ENCODE peak calls at places on chromosomes 1 and 21, in five cellular contexts. R is body of pancreas, F is cardiac muscle cell, H is transverse colon, B is left ventricle myocardium inferior. U is an unnamed sample. For H3K4me1, the result is how much of the 10 kb centered on the place peaks cover.

GRCh38 chr1:25487628-25488027 is 55.8 kb upstream of the LDLRAP1 start:
- DNase-seq in H (no peak), B (no peak), F (no peak), R (no peak), U (no peak)

GRCh38 chr1:26419494-26419893 is 8.9 kb downstream of the LIN28A start:
- DNase-seq in H (no peak), B (no peak), R (no peak), F (no peak), U (no peak)

GRCh38 chr1:28890836-28891235 is 23.5 kb upstream of the EPB41 start:
- DNase-seq in R (no peak), F (no peak), H (no peak), B (no peak), U (no peak)

GRCh38 chr1:224528900-224529299 is 87.2 kb upstream of the CNIH3 start:
- DNase-seq in F (peak), H (no peak), B (no peak), R (peak), U (no peak)

GRCh38 chr1:47786301-47786700 is 210.9 kb downstream of the TRABD2B start:
- DNase-seq in F (no peak), H (no peak), R (no peak), B (no peak), U (no peak)

GRCh38 chr1:53957231-53957818 is 11.2 kb downstream of the LRRC42 start:
- DNase-seq in B (no peak), H (no peak), F (no peak), R (no peak), U (no peak)

GRCh38 chr1:23422955-23423354 is 1.6 kb downstream of the TCEA3 start:
- DNase-seq in R (peak), H (peak), F (no peak), B (no peak), U (no peak)

GRCh38 chr1:178055093-178055492 is 38.8 kb upstream of the RASAL2 start:
- DNase-seq in B (peak), F (peak), R (no peak), H (peak), U (peak)

GRCh38 chr1:32695098-32695904 is 7.3 kb downstream of the SYNC start:
- DNase-seq in F (peak), B (peak), H (peak), R (peak), U (peak)

GRCh38 chr1:91924146-91924545 is 25.1 kb upstream of the BRDT start:
- DNase-seq in F (peak), R (no peak), H (no peak), B (no peak), U (no peak)

GRCh38 chr1:59243978-59244377 is 52.9 kb upstream of the FGGY start:
- DNase-seq in R (no peak), F (no peak), H (no peak), B (no peak), U (no peak)

GRCh38 chr1:55654750-55655149 is 439.6 kb upstream of the USP24 start:
- DNase-seq in B (no peak), F (no peak), H (no peak), R (no peak), U (no peak)

GRCh38 chr21:43361127-43361492 is 65.8 kb downstream of the SIK1 start:
- DNase-seq in H (peak), F (no peak), B (peak), R (no peak), U (peak)

GRCh38 chr1:226064168-226064815 is 1.8 kb downstream of the H3-3A start:
- DNase-seq in B (no peak), R (peak), F (no peak), H (no peak), U (no peak)

GRCh38 chr1:153375511-153375910 is at the start of gene S100A12:
- DNase-seq in B (no peak), F (peak), R (no peak), H (no peak), U (no peak)

GRCh38 chr1:248841702-248842395 is 3.8 kb downstream of the ZNF672 start:
- DNase-seq in B (no peak), H (peak), F (peak), R (peak), U (no peak)

GRCh38 chr1:209926045-209926444 is 12.0 kb upstream of the SYT14 start:
- DNase-seq in H (no peak), B (no peak), F (peak), R (no peak), U (no peak)

GRCh38 chr1:59393211-59394180 is 96.6 kb downstream of the FGGY start:
- DNase-seq in H (peak), R (peak), F (peak), B (peak), U (peak)

GRCh38 chr1:10459185-10459584 is 9.4 kb downstream of the CORT start:
- DNase-seq in F (peak), R (no peak), B (no peak), H (no peak), U (no peak)

GRCh38 chr1:154547333-154547732 is 11.1 kb downstream of the UBE2Q1 start:
- DNase-seq in R (peak), H (no peak), F (no peak), B (no peak), U (no peak)

GRCh38 chr1:116224561-116224960 is 113.4 kb downstream of the MAB21L3 start:
- DNase-seq in H (no peak), F (no peak), B (no peak), R (no peak), U (no peak)

GRCh38 chr1:245875581-245876263 is 631.4 kb downstream of the SMYD3 start:
- DNase-seq in B (no peak), F (no peak), R (no peak), H (no peak), U (no peak)

GRCh38 chr1:11688506-11688905 is 3.0 kb upstream of the DRAXIN start:
- DNase-seq in F (no peak), H (no peak), R (no peak), B (no peak), U (no peak)

GRCh38 chr21:17495680-17496079 is 17.2 kb upstream of the CXADR start:
- DNase-seq in R (no peak), B (no peak), H (no peak), F (peak), U (no peak)

GRCh38 chr1:225424562-225425210 is 3.2 kb downstream of the LBR start:
- DNase-seq in F (peak), R (no peak), H (no peak), B (no peak), U (no peak)

GRCh38 chr1:233254039-233254362 is 41.5 kb downstream of the PCNX2 start:
- DNase-seq in H (no peak), R (no peak), F (no peak), B (no peak), U (no peak)

GRCh38 chr1:240501115-240501514 is 110.8 kb downstream of the GREM2 start:
- DNase-seq in H (no peak), B (no peak), F (no peak), R (no peak), U (no peak)

GRCh38 chr1:227944931-227945890 is 2.5 kb downstream of the WNT9A start:
- DNase-seq in B (no peak), H (no peak), R (peak), F (no peak), U (peak)

GRCh38 chr1:23558872-23559135 is 497 bp downstream of the ID3 start:
- DNase-seq in B (no peak), H (no peak), R (no peak), F (no peak), U (no peak)

GRCh38 chr1:23597635-23598388 is 38.5 kb upstream of the ID3 start:
- DNase-seq in B (no peak), F (no peak), R (no peak), H (no peak), U (no peak)

GRCh38 chr1:186183970-186184628 is 191.0 kb downstream of the TPR start:
- DNase-seq in F (no peak), B (no peak), H (no peak), R (no peak), U (no peak)

GRCh38 chr1:117587479-117588356 is 18.1 kb upstream of the TENT5C start:
- DNase-seq in R (peak), H (no peak), B (no peak), F (no peak), U (no peak)

DNA sequence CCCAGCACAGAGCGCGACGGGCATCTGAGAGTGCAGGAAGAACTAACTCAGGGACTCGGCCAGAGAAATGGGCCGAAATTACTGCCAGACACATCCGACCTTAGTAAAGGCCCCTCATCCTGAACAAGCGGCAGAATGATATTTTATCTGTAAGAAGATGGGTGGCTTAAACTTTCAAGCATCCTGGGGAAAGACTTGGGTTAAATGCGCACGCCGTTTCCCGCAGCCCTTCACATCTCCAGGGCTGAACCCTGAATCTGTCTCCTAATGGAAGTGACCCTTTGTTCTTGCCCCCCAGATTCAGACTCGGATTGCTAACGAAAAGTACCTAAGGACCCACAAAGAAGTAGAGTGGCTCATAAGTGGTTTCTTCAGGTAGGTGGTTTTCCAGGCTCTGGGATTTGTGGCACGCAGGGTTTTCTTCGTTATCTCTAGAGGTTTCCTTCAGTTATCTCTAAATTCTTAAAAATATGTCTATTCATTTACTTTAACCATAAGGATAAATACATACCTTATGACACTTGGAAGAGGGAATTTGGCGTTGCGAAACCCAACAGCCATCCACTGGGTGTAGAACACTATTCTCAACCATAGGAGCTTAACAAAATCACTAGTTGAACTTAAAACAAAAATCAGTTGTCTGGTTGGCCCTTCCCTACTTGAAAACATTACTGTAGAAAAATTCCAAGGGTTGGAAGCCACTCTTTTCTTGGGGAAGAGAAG is 627 bp downstream of the RIIAD1 start:
- DNase-seq in R (no peak), H (no peak), B (no peak), F (peak), U (no peak)
- TF ChIP-seq CTCF in R (no peak), H (no peak), B (no peak), F (no peak), U (no peak)

GRCh38 chr21:38839683-38840286 is 34.1 kb downstream of the ETS2 start:
- DNase-seq in H (no peak), B (no peak), R (no peak), F (peak), U (no peak)
- H3K4me1 ChIP-seq in H (under half), B (under half), R (under half), F (under half), U (under half)

GRCh38 chr21:45455321-45456013 is 50.5 kb downstream of the COL18A1 start:
- DNase-seq in F (peak), B (peak), R (peak), H (no peak), U (peak)

GRCh38 chr21:45457161-45457831 is 52.3 kb downstream of the COL18A1 start:
- DNase-seq in H (no peak), B (no peak), R (no peak), F (no peak), U (peak)

GRCh38 chr21:45456836-45457160 is 51.8 kb downstream of the COL18A1 start:
- DNase-seq in B (no peak), R (no peak), F (no peak), H (no peak), U (no peak)

GRCh38 chr21:45454924-45455315 is 50.0 kb downstream of the COL18A1 start:
- DNase-seq in F (peak), B (peak), R (no peak), H (no peak), U (peak)

GRCh38 chr21:45456014-45456835 is 51.3 kb downstream of the COL18A1 start:
- DNase-seq in H (no peak), R (no peak), F (no peak), B (peak), U (peak)
- H3K27ac ChIP-seq in H (no peak), R (peak), F (no peak), B (peak), U (peak)

GRCh38 chr1:67552336-67552759 is 122.1 kb upstream of the SERBP1 start:
- DNase-seq in R (peak), H (peak), F (no peak), B (no peak), U (peak)
- TF ChIP-seq CTCF in R (no peak), H (no peak), F (no peak), B (no peak), U (peak)

GRCh38 chr21:25733859-25734653 is 648 bp downstream of the ATP5PF start:
- DNase-seq in F (peak), B (no peak), R (no peak), H (no peak), U (no peak)

GRCh38 chr21:25734654-25735220 is at the start of the genes ATP5PF and GABPA:
- DNase-seq in R (peak), F (peak), H (peak), B (peak), U (peak)

GRCh38 chr21:25735895-25736597 is 1.3 kb downstream of the GABPA start:
- DNase-seq in F (peak), H (no peak), R (no peak), B (no peak), U (no peak)

GRCh38 chr21:25732091-25732760 is 2.5 kb downstream of the ATP5PF start:
- DNase-seq in R (no peak), B (no peak), F (peak), H (no peak), U (no peak)

DNA sequence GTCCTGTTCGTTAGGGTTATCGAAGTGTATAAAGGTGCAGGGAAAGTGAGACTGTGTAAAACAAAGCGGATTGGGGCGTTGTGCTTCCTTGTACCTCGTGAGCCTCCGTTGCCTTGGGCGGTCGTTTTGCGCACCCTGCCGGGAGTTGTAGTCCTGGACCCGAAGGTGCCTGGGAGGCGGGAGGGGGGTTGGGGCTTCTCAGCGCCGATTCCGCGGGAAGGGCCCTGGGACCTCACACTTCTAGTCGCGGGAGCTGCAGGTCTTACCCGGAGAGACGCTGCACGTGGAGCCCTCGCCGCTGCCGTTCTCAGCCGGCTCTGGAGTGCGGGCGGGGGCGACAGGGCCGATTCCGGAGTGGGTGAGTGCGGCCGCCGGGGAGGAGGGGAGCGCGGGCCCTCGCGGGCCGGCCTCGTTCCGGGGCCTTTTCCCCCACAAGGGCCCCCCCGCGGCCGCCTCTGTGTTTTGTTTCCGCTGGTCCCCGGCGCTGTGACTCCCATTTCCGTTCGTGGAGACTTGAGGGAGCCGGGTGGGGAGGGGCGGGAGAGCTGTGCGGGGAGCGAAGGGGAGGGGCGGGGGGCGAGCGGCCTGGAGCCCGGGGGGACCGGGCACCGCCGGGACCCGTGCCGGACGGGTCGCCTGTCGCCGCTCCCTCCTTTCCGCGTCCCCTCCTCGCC is 586 bp downstream of the GABPA start:
- DNase-seq in H (peak), B (peak), F (peak), R (peak), U (peak)
- H3K4me1 ChIP-seq in H (under half), B (half or more), F (under half), R (under half), U (under half)

GRCh38 chr1:204992499-204992898 is 50.5 kb upstream of the CNTN2 start:
- DNase-seq in F (no peak), R (no peak), B (no peak), H (no peak), U (no peak)
- H3K27ac ChIP-seq in F (no peak), R (no peak), B (no peak), H (no peak), U (no peak)

DNA sequence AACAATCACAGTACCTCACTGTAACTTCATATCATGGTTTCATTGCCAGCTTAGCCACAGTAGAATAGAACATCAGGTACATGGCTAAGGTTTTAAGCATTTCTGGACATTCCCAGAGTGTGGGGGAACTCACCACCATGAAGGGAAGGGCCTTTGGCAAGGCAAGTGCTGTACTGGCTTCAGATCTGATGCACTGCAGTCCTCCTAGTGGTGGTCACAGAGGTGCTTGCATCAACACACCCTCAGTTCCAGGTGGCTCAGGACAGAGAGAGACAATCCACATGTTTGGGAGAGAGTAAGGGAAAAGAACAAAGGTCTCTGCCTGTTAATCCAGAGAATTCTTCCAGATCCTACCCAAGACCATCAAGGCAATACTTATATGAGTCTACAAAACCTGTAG is 528.4 kb upstream of the RGS18 start:
- DNase-seq in B (no peak), F (no peak), R (no peak), H (no peak), U (no peak)
- TF ChIP-seq CTCF in B (no peak), F (no peak), R (no peak), H (no peak), U (no peak)

GRCh38 chr1:27594542-27595510 is 9.1 kb downstream of the AHDC1 start:
- DNase-seq in B (no peak), R (no peak), H (no peak), F (no peak), U (no peak)
- H3K4me1 ChIP-seq in B (half or more), R (under half), H (half or more), F (half or more), U (under half)

GRCh38 chr1:205500240-205501218 is 3.9 kb upstream of the CDK18 start:
- DNase-seq in B (no peak), F (no peak), R (no peak), H (no peak), U (no peak)

GRCh38 chr1:205496661-205497060 is 7.8 kb upstream of the CDK18 start:
- DNase-seq in R (no peak), B (no peak), H (no peak), F (no peak), U (no peak)

GRCh38 chr1:205499789-205500188 is 4.7 kb upstream of the CDK18 start:
- DNase-seq in H (no peak), R (no peak), F (no peak), B (no peak), U (no peak)

GRCh38 chr1:205495237-205495823 is 9.1 kb upstream of the CDK18 start:
- DNase-seq in R (no peak), H (peak), B (peak), F (no peak), U (no peak)

DNA sequence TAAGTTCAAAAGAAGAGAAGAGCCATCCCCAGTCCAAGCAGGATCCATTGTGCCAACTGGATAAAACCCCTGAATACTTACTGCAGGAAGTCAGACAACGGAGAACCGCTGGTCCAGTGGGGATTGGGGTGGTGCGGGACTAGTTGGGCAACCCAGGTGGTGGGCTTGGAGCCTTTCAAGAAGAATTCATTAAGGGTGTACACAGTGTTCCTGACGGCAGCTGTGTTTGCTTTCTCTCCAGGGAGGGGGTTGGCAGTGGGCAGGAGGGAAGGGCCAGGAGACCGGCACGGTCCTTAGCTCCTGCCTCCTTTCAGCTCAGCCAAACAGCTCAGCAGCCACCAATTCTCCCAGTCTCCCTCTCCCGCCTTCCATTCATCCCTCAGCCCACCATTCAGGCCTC is 7.1 kb upstream of the CDK18 start:
- DNase-seq in B (no peak), F (no peak), R (no peak), H (no peak), U (no peak)
- H3K27ac ChIP-seq in B (no peak), F (no peak), R (no peak), H (no peak), U (no peak)

GRCh38 chr1:157994081-157994581 is 686 bp downstream of the KIRREL1 start:
- DNase-seq in F (no peak), R (peak), H (no peak), B (no peak), U (no peak)

GRCh38 chr1:157994704-157995540 is 1.5 kb downstream of the KIRREL1 start:
- DNase-seq in F (peak), H (peak), B (no peak), R (no peak), U (no peak)

GRCh38 chr1:157992813-157993178 is 649 bp upstream of the KIRREL1 start:
- DNase-seq in F (no peak), H (no peak), R (no peak), B (no peak), U (no peak)

GRCh38 chr1:157993179-157994080 is at the start of gene KIRREL1:
- DNase-seq in H (peak), F (peak), B (peak), R (peak), U (no peak)

DNA sequence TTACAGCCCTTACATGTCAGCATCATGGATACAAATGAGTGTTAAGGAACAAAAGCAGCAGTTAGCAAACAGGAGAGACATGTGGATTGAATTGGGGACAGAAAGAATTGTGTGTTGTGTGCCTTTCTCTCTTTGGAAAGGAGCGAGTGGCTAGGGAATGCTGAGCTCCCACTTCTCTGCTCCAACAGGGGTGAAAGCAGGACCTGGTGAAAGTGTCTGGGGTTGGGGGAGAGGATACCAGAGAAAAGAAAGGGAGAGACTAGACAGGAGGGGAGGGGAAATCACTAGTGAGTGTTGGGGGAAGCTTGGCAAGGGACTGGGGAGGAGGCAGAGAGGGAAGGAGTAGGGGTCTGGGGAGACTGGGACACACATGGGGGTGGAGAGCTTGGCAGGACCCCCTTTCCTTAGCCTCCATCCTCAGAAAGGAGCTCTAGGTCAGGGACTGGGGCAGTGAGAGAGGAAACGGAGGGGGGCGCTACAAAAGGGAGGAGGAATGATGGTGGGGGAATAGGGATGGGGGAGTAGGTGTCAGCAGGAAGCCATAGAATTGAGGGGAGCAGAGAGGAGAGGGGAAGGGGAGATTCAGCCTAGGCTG is 2.2 kb downstream of the KIRREL1 start:
- DNase-seq in R (no peak), F (no peak), B (no peak), H (no peak), U (no peak)
- TF ChIP-seq CTCF in R (no peak), F (peak), B (no peak), H (no peak), U (no peak)